ENCODE peak calls at places on chromosomes 5 and 9, in six cellular contexts. S, I, T, M, N and B are unnamed samples. For H3K27me3, the result is how much of the 10 kb centered on the place peaks cover.

GRCh38 chr9:109574061-109574882 is 76.2 kb upstream of the PTPN3 start:
- DNase-seq in I (no peak), M (peak), S (peak), T (peak), N (no peak), B (no peak)

GRCh38 chr9:132572921-132573320 is 9.5 kb upstream of the BARHL1 start:
- DNase-seq in T (no peak), M (no peak), S (no peak), N (no peak), I (no peak), B (no peak)

GRCh38 chr5:75055727-75056144 is 3.4 kb upstream of the GCNT4 start:
- DNase-seq in M (peak), N (no peak), I (no peak), S (no peak), T (no peak), B (no peak)

GRCh38 chr9:123267481-123268239 is 726 bp downstream of the STRBP start:
- DNase-seq in T (no peak), S (peak), I (no peak), M (no peak), N (no peak), B (peak)

GRCh38 chr5:89117131-89117644 is 234.2 kb upstream of the MEF2C start:
- DNase-seq in N (no peak), S (no peak), T (no peak), I (no peak), M (no peak), B (no peak)

GRCh38 chr5:67164856-67165523 is 31.6 kb downstream of the CD180 start:
- DNase-seq in I (no peak), M (no peak), N (no peak), T (no peak), S (no peak), B (no peak)

GRCh38 chr9:33506626-33507370 is 17.3 kb upstream of the ANKRD18B start:
- DNase-seq in S (no peak), I (no peak), T (no peak), N (no peak), M (peak), B (no peak)

GRCh38 chr9:113463418-113464285 is at the start of gene RGS3:
- DNase-seq in N (peak), M (no peak), T (no peak), I (no peak), S (no peak), B (peak)

GRCh38 chr9:98912450-98912849 is 31.3 kb upstream of the COL15A1 start:
- DNase-seq in N (no peak), I (no peak), M (no peak), S (no peak), T (no peak), B (no peak)

GRCh38 chr5:73264626-73265025 is 91.6 kb downstream of the TMEM174 start:
- DNase-seq in S (no peak), I (no peak), T (no peak), M (no peak), N (no peak), B (no peak)

GRCh38 chr5:3307982-3308621 is 287.5 kb upstream of the IRX1 start:
- DNase-seq in M (no peak), I (no peak), T (no peak), N (no peak), S (no peak), B (no peak)

GRCh38 chr5:128844354-128844923 is 120.8 kb upstream of the SLC27A6 start:
- DNase-seq in S (no peak), N (no peak), T (no peak), I (no peak), M (peak), B (no peak)

GRCh38 chr9:128899566-128900322 is 17.8 kb downstream of the LRRC8A start:
- DNase-seq in I (no peak), T (no peak), S (no peak), M (no peak), N (no peak), B (no peak)

GRCh38 chr9:122347348-122348287 is 23.2 kb upstream of the PTGS1 start:
- DNase-seq in N (no peak), S (no peak), T (no peak), I (no peak), M (no peak), B (peak)

GRCh38 chr9:38418366-38418765 is 5.9 kb downstream of the IGFBPL1 start:
- DNase-seq in S (no peak), I (no peak), T (no peak), M (no peak), N (no peak), B (no peak)

GRCh38 chr9:38416461-38416860 is 7.8 kb downstream of the IGFBPL1 start:
- DNase-seq in S (no peak), I (no peak), M (no peak), N (no peak), T (no peak), B (no peak)

GRCh38 chr9:38421498-38422211 is 2.6 kb downstream of the IGFBPL1 start:
- DNase-seq in M (no peak), T (no peak), S (no peak), N (no peak), I (no peak), B (no peak)

GRCh38 chr9:38417003-38417965 is 7.0 kb downstream of the IGFBPL1 start:
- DNase-seq in I (no peak), N (no peak), M (no peak), T (no peak), S (no peak), B (no peak)

GRCh38 chr9:38419216-38419615 is 5.0 kb downstream of the IGFBPL1 start:
- DNase-seq in I (no peak), T (no peak), N (no peak), S (no peak), M (no peak), B (no peak)
- H3K27me3 ChIP-seq in I (under half), T (under half), N (under half), S (under half), M (half or more), B (under half)

DNA sequence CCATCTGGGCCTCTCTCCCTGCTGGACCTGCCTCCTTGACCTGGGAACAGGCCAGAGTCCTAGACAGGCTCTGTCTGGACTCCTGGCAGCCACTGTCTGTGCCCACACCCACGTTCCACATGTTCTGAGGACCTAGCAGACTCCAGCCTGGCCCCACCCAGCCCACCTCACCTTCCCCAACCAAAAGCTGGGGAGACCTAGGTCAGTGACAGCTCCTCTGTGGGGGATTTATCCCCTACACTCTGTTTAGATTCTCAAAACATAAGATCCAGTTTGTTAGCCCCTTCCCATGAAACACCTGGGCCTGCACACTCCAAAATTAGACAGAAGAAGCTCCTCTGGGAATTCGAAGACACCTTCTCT is 59.8 kb upstream of the ADAMTS2 start:
- DNase-seq in S (no peak), N (no peak), I (no peak), T (no peak), M (no peak), B (no peak)
- H3K4me3 ChIP-seq in S (no peak), N (no peak), I (no peak), T (no peak), M (no peak), B (no peak)

DNA sequence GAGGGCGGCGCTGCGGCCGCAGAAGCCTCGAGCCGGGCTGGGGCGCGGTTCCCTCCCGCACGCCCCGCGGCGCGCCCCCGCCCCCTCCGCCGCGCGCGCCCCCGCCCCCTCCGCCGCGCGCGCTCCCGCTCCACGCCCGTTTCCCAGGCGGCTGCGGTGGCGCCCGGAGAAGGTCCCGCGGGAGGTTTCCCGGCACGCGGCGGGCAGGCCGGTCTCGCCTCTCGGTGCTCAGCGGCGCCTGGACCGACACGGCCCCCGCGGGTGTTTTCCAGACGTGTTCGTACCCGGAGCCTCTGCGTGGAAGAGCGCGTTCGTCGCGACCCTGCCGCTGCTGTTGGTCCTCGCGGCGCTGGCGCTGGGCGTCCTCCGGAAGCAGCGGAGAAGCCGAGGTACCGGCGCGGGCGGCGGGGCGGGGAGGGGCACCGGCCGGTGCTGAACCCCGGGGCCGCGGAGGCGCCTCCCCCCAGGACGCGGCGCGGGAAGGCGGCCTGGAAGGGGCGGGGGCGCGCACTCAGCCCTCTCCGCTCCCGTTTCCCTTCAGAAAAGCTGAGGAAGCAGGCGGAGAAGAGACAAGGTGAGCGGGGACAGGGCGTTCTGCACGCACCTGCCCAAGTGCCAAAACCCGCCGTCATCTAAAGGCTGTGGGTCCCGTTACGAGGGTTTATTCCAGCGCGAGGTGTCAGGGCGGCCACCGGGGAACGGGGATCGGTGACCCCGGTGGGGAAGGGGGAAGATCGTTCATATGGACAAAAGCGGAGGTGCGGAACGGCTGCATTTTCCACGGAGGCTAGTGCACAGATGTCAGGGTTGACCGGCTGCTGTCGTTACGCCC is 13.1 kb downstream of the BTNL9 start:
- DNase-seq in T (no peak), M (no peak), I (no peak), N (peak), S (no peak), B (no peak)
- H3K27me3 ChIP-seq in T (under half), M (under half), I (under half), N (under half), S (under half), B (under half)

GRCh38 chr5:159071382-159071781 is 28.3 kb downstream of the EBF1 start:
- DNase-seq in T (no peak), N (no peak), M (no peak), S (no peak), I (no peak), B (no peak)
- H3K4me3 ChIP-seq in T (no peak), N (no peak), M (no peak), S (no peak), I (no peak), B (no peak)